ENCODE peak calls at places on chromosomes 13 and 19, in five cellular contexts. C, J, A, M and E are unnamed samples.

GRCh38 chr13:20473139-20473538 is 52.5 kb downstream of the CRYL1 start:
- DNase-seq in C (no peak), J (no peak), A (no peak), M (no peak), E (no peak)

GRCh38 chr13:77986699-77987098 is 68.1 kb upstream of the EDNRB start:
- DNase-seq in C (no peak), J (no peak), A (no peak), M (no peak), E (no peak)

GRCh38 chr13:35741657-35742056 is 265.2 kb upstream of the MAB21L1 start:
- DNase-seq in C (no peak), J (no peak), A (no peak), M (no peak), E (no peak)

GRCh38 chr13:89393758-89394157 is 1722.6 kb downstream of the SLITRK5 start:
- DNase-seq in C (no peak), J (no peak), A (no peak), M (no peak), E (no peak)

GRCh38 chr13:77500094-77500493 is 35.4 kb upstream of the SCEL start:
- DNase-seq in C (no peak), J (no peak), A (no peak), M (no peak), E (no peak)

GRCh38 chr13:36282818-36283432 is 14.7 kb downstream of the CCDC169 start:
- DNase-seq in C (no peak), J (no peak), A (no peak), M (no peak), E (peak)

GRCh38 chr13:62119739-62120700 is 704.4 kb upstream of the PCDH20 start:
- DNase-seq in C (no peak), J (no peak), A (no peak), M (peak), E (peak)

GRCh38 chr13:98954313-98954712 is 23.6 kb downstream of the DOCK9 start:
- DNase-seq in C (no peak), J (no peak), A (no peak), M (no peak), E (no peak)

GRCh38 chr13:43543331-43543730 is 243.4 kb downstream of the ENOX1 start:
- DNase-seq in C (no peak), J (no peak), A (no peak), M (no peak), E (no peak)

GRCh38 chr13:21405309-21405708 is 53.8 kb downstream of the ZDHHC20 start:
- DNase-seq in C (no peak), J (no peak), A (no peak), M (no peak), E (no peak)

GRCh38 chr19:29623726-29624488 is 17.8 kb downstream of the POP4 start:
- DNase-seq in C (no peak), J (no peak), A (no peak), M (no peak), E (no peak)

GRCh38 chr13:70183041-70183440 is 74.8 kb upstream of the KLHL1 start:
- DNase-seq in C (no peak), J (no peak), A (no peak), M (no peak), E (no peak)

GRCh38 chr13:42360046-42360445 is 88.1 kb downstream of the AKAP11 start:
- DNase-seq in C (no peak), J (no peak), A (no peak), M (no peak), E (no peak)

GRCh38 chr13:29170451-29171082 is 350.4 kb downstream of the MTUS2 start:
- DNase-seq in C (no peak), J (no peak), A (no peak), M (no peak), E (no peak)

GRCh38 chr13:87884874-87885273 is 213.7 kb downstream of the SLITRK5 start:
- DNase-seq in C (no peak), J (no peak), A (no peak), M (no peak), E (no peak)

GRCh38 chr13:44969858-44970484 is 19.3 kb downstream of the NUFIP1 start:
- DNase-seq in C (no peak), J (no peak), A (no peak), M (no peak), E (peak)

GRCh38 chr13:57843555-57843954 is 212.0 kb downstream of the PCDH17 start:
- DNase-seq in C (no peak), J (no peak), A (no peak), M (no peak), E (no peak)

GRCh38 chr19:13057147-13057572 is 45.5 kb downstream of the LYL1 start:
- DNase-seq in C (no peak), J (no peak), A (no peak), M (no peak), E (no peak)

GRCh38 chr13:40013554-40013953 is 358.1 kb downstream of the COG6 start:
- DNase-seq in C (no peak), J (no peak), A (no peak), M (no peak), E (no peak)

GRCh38 chr19:39139305-39140194 is 14.0 kb downstream of the PAK4 start:
- DNase-seq in C (no peak), J (no peak), A (no peak), M (no peak), E (peak)

GRCh38 chr19:14094854-14095253 is 4.3 kb upstream of the SAMD1 start:
- DNase-seq in C (no peak), J (no peak), A (no peak), M (no peak), E (peak)

GRCh38 chr13:42708391-42708790 is 73.0 kb upstream of the FAM216B start:
- DNase-seq in C (no peak), J (no peak), A (no peak), M (no peak), E (no peak)

GRCh38 chr13:43298799-43299198 is 275.4 kb downstream of the DNAJC15 start:
- DNase-seq in C (no peak), J (no peak), A (no peak), M (no peak), E (no peak)

GRCh38 chr19:45468159-45468651 is 409 bp downstream of the FOSB start:
- DNase-seq in C (peak), J (no peak), A (no peak), M (no peak), E (peak)

GRCh38 chr13:76481738-76482137 is 404.5 kb downstream of the KCTD12 start:
- DNase-seq in C (no peak), J (no peak), A (no peak), M (no peak), E (no peak)

GRCh38 chr19:8209111-8209964 is at the start of gene CERS4:
- DNase-seq in C (peak), J (peak), A (peak), M (peak), E (peak)

GRCh38 chr19:54164369-54165068 is 5.0 kb upstream of the LENG1 start:
- DNase-seq in C (peak), J (peak), A (peak), M (no peak), E (no peak)

GRCh38 chr19:54160948-54161347 is 1.4 kb upstream of the LENG1 start:
- DNase-seq in C (no peak), J (no peak), A (no peak), M (no peak), E (no peak)

GRCh38 chr19:54162241-54162805 is 2.8 kb upstream of the LENG1 start:
- DNase-seq in C (peak), J (peak), A (peak), M (no peak), E (peak)

GRCh38 chr19:54165222-54165621 is 5.7 kb upstream of the LENG1 start:
- DNase-seq in C (no peak), J (no peak), A (no peak), M (no peak), E (no peak)

GRCh38 chr19:54162884-54163283 is 3.4 kb upstream of the LENG1 start:
- DNase-seq in C (no peak), J (no peak), A (no peak), M (no peak), E (no peak)
- TF ChIP-seq POLR2A in C (no peak), J (no peak), A (no peak), M (no peak), E (no peak)

DNA sequence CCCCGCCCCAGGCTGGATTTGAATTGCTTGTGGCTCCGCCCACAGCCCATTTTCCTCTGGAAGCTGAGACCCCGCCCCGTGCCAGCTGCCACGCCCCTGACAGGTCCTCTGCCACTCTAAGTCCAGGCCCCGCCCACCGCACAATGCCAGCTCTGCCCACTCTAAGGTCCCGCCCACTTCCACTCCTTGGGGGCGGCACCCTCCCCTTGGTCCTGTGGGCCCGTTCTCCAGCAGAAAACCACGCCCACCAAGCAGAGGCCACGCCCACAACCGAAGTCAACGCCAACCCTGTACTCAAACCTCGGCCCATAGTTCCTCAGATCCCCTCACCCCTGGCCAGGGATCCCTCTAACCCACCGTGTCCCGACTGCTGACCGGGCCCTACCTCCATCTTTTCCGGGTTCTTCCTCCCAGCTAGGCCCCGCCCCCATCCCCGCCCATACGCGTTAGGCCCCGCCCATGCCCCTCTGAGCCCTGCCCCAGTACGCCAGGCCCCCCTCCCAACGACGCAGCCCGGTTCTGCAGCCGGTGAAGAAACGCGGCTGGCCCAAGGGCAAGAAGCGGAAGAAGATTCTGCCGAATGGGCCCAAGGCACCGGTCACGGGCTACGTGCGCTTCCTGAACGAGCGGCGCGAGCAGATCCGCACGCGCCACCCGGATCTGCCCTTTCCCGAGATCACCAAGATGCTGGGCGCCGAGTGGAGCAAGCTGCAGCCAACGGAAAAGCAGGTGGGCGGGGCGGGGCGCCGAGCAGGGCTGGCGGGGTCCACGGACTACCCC is 1.3 kb downstream of the HMG20B start:
- DNase-seq in C (peak), J (peak), A (peak), M (peak), E (peak)
- TF ChIP-seq POLR2A in C (no peak), J (no peak), A (no peak), M (no peak), E (no peak)

GRCh38 chr13:28129911-28130693 is 8.2 kb upstream of the PAN3 start:
- DNase-seq in C (no peak), J (no peak), A (no peak), M (no peak), E (no peak)
- TF ChIP-seq POLR2A in C (no peak), J (no peak), A (no peak), M (no peak), E (no peak)

DNA sequence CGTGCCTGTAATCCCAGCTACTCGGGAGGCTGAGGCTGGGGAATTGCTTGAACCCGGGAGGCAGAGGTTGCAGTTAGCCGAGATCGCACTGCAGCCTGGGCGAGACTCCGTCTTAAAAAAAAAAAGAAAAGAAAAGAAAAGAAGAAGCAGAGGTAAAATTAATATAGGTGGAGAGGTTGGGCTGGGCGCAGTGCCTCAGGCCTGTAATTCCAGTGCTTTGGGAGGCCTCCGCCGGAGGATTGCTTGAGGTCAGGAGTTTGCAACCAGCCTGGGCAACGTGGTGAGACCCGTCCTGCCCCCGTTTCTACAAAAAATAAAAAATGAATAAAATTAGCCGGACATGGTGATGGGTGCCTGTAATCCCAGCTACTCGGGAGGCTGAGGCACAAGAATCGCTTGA is 912 bp upstream of the TUBA3C start:
- DNase-seq in C (no peak), J (no peak), A (no peak), M (no peak), E (no peak)
- TF ChIP-seq POLR2A in C (no peak), J (no peak), A (no peak), M (no peak), E (no peak)

GRCh38 chr19:41322451-41322850 is 12.5 kb downstream of the CCDC97 start:
- DNase-seq in C (no peak), J (no peak), A (peak), M (no peak), E (no peak)

GRCh38 chr19:41321204-41321599 is 11.2 kb downstream of the CCDC97 start:
- DNase-seq in C (no peak), J (no peak), A (no peak), M (no peak), E (no peak)

GRCh38 chr19:41323023-41323422 is 13.1 kb downstream of the CCDC97 start:
- DNase-seq in C (no peak), J (no peak), A (peak), M (no peak), E (no peak)

GRCh38 chr19:41320568-41320967 is 10.6 kb downstream of the CCDC97 start:
- DNase-seq in C (no peak), J (no peak), A (no peak), M (no peak), E (no peak)

GRCh38 chr19:41321600-41322270 is 11.8 kb downstream of the CCDC97 start:
- DNase-seq in C (peak), J (no peak), A (peak), M (no peak), E (peak)
- TF ChIP-seq POLR2A in C (no peak), J (no peak), A (no peak), M (peak), E (no peak)

GRCh38 chr19:52600639-52601024 is 30.5 kb downstream of the ZNF701 start:
- DNase-seq in C (no peak), J (peak), A (no peak), M (no peak), E (peak)

GRCh38 chr19:52599241-52599640 is 29.2 kb downstream of the ZNF701 start:
- DNase-seq in C (no peak), J (no peak), A (no peak), M (no peak), E (no peak)

GRCh38 chr19:52602931-52603330 is 32.8 kb downstream of the ZNF701 start:
- DNase-seq in C (no peak), J (no peak), A (no peak), M (no peak), E (no peak)

GRCh38 chr19:52603558-52604207 is 33.6 kb downstream of the ZNF701 start:
- DNase-seq in C (no peak), J (no peak), A (no peak), M (no peak), E (no peak)

GRCh38 chr19:52601025-52601973 is 31.2 kb downstream of the ZNF701 start:
- DNase-seq in C (peak), J (peak), A (peak), M (peak), E (peak)
- TF ChIP-seq POLR2A in C (no peak), J (peak), A (peak), M (peak), E (no peak)

GRCh38 chr13:50123515-50123861 is 108.2 kb downstream of the KCNRG start:
- DNase-seq in C (no peak), J (no peak), A (no peak), M (no peak), E (no peak)

GRCh38 chr13:50124536-50125305 is 109.5 kb downstream of the KCNRG start:
- DNase-seq in C (peak), J (peak), A (peak), M (peak), E (peak)

GRCh38 chr13:50125306-50125555 is 110.0 kb downstream of the KCNRG start:
- DNase-seq in C (no peak), J (no peak), A (no peak), M (peak), E (no peak)

GRCh38 chr13:50123002-50123401 is 107.8 kb downstream of the KCNRG start:
- DNase-seq in C (peak), J (no peak), A (no peak), M (no peak), E (no peak)

GRCh38 chr13:50123862-50124535 is 108.8 kb downstream of the KCNRG start:
- DNase-seq in C (peak), J (peak), A (peak), M (peak), E (peak)
- TF ChIP-seq POLR2A in C (peak), J (peak), A (peak), M (no peak), E (peak)

DNA sequence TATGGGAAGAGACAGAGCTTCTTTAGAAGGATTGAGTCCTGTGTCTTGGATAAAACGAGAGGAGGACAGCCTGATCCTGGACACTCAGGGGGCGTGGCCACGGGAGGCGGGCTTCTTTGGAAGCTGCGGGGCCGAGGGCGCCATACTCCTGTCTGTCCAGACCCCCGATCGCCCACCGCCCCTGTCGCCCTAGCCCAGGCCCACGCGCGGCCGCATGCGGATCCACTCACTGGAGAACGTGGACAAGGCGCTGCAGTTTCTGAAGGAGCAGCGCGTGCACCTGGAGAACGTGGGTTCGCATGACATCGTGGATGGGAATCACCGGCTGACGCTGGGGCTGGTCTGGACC is 23.1 kb downstream of the SPTBN4 start:
- DNase-seq in C (no peak), J (no peak), A (no peak), M (no peak), E (no peak)
- TF ChIP-seq POLR2A in C (no peak), J (no peak), A (no peak), M (no peak), E (no peak)

GRCh38 chr19:49850487-49851342 is at the start of gene PTOV1:
- DNase-seq in C (peak), J (peak), A (peak), M (peak), E (peak)
- TF ChIP-seq POLR2A in C (peak), J (peak), A (peak), M (peak), E (peak)